ENCODE peak calls at places on chromosomes 16 and 17, in five cellular contexts. One of them, this sample, is unnamed.

GRCh38 chr17:47301161-47301560 is 22.6 kb upstream of the EFCAB13 start:
- DNase-seq in psoas muscle: no peak
- DNase-seq in heart left ventricle: no peak
- DNase-seq in Panc1: no peak
- DNase-seq in sigmoid colon: no peak
- DNase-seq in this sample: no peak

GRCh38 chr17:42547698-42548069 is 5.0 kb upstream of the HSD17B1 start:
- DNase-seq in Panc1: no peak
- DNase-seq in sigmoid colon: no peak
- DNase-seq in heart left ventricle: peak
- DNase-seq in psoas muscle: peak
- DNase-seq in this sample: no peak

GRCh38 chr17:53150101-53150698 is 672.5 kb upstream of the KIF2B start:
- DNase-seq in Panc1: no peak
- DNase-seq in sigmoid colon: no peak
- DNase-seq in heart left ventricle: no peak
- DNase-seq in psoas muscle: no peak
- DNase-seq in this sample: no peak

GRCh38 chr16:86508947-86509758 is 1.2 kb upstream of the FOXF1 start:
- DNase-seq in heart left ventricle: peak
- DNase-seq in sigmoid colon: peak
- DNase-seq in Panc1: no peak
- DNase-seq in psoas muscle: peak
- DNase-seq in this sample: no peak

GRCh38 chr17:48634446-48635208 is 8.5 kb upstream of the HOXB9 start:
- DNase-seq in sigmoid colon: peak
- DNase-seq in psoas muscle: no peak
- DNase-seq in Panc1: no peak
- DNase-seq in heart left ventricle: no peak
- DNase-seq in this sample: no peak

GRCh38 chr16:11107781-11108465 is 148.1 kb downstream of the SOCS1 start:
- DNase-seq in sigmoid colon: no peak
- DNase-seq in psoas muscle: no peak
- DNase-seq in Panc1: no peak
- DNase-seq in heart left ventricle: no peak
- DNase-seq in this sample: no peak

GRCh38 chr16:79229371-79229770 is 371.2 kb downstream of the MAF start:
- DNase-seq in Panc1: no peak
- DNase-seq in heart left ventricle: no peak
- DNase-seq in sigmoid colon: peak
- DNase-seq in psoas muscle: no peak
- DNase-seq in this sample: peak

GRCh38 chr16:2532494-2533141 is 1.4 kb upstream of the CEMP1 start:
- DNase-seq in sigmoid colon: peak
- DNase-seq in Panc1: no peak
- DNase-seq in heart left ventricle: peak
- DNase-seq in psoas muscle: peak
- DNase-seq in this sample: peak

GRCh38 chr16:21300309-21301167 is 22.4 kb upstream of the CRYM start:
- DNase-seq in psoas muscle: peak
- DNase-seq in sigmoid colon: peak
- DNase-seq in Panc1: peak
- DNase-seq in heart left ventricle: peak
- DNase-seq in this sample: peak

GRCh38 chr16:25872369-25873070 is 180.8 kb downstream of the HS3ST4 start:
- DNase-seq in heart left ventricle: no peak
- DNase-seq in sigmoid colon: no peak
- DNase-seq in Panc1: no peak
- DNase-seq in psoas muscle: no peak
- DNase-seq in this sample: no peak

GRCh38 chr17:66255112-66255511 is 25.9 kb upstream of the APOH start:
- DNase-seq in sigmoid colon: no peak
- DNase-seq in Panc1: no peak
- DNase-seq in psoas muscle: no peak
- DNase-seq in heart left ventricle: no peak
- DNase-seq in this sample: no peak

GRCh38 chr16:59905628-59906027 is 1171.5 kb upstream of the GOT2 start:
- DNase-seq in psoas muscle: no peak
- DNase-seq in sigmoid colon: no peak
- DNase-seq in Panc1: no peak
- DNase-seq in heart left ventricle: no peak
- DNase-seq in this sample: no peak

GRCh38 chr17:70658840-70659239 is 489.5 kb downstream of the KCNJ2 start:
- DNase-seq in heart left ventricle: no peak
- DNase-seq in psoas muscle: no peak
- DNase-seq in sigmoid colon: no peak
- DNase-seq in Panc1: no peak
- DNase-seq in this sample: no peak

GRCh38 chr16:67961551-67961957 is 6.9 kb downstream of the SLC12A4 start:
- DNase-seq in heart left ventricle: no peak
- DNase-seq in sigmoid colon: no peak
- DNase-seq in Panc1: no peak
- DNase-seq in psoas muscle: no peak
- DNase-seq in this sample: peak

GRCh38 chr16:81311762-81312161 is 3.0 kb upstream of the GAN start:
- DNase-seq in heart left ventricle: no peak
- DNase-seq in psoas muscle: no peak
- DNase-seq in Panc1: no peak
- DNase-seq in sigmoid colon: no peak
- DNase-seq in this sample: no peak

GRCh38 chr17:29078183-29079045 is 35.5 kb downstream of the PIPOX start:
- DNase-seq in heart left ventricle: no peak
- DNase-seq in sigmoid colon: no peak
- DNase-seq in psoas muscle: no peak
- DNase-seq in Panc1: no peak
- DNase-seq in this sample: no peak

GRCh38 chr17:18309202-18309601 is 5.6 kb downstream of the TOP3A start:
- DNase-seq in psoas muscle: no peak
- DNase-seq in heart left ventricle: no peak
- DNase-seq in Panc1: no peak
- DNase-seq in sigmoid colon: no peak
- DNase-seq in this sample: no peak

GRCh38 chr16:84459941-84460405 is 44.5 kb downstream of the MEAK7 start:
- DNase-seq in heart left ventricle: no peak
- DNase-seq in psoas muscle: no peak
- DNase-seq in Panc1: no peak
- DNase-seq in sigmoid colon: peak
- DNase-seq in this sample: no peak

GRCh38 chr17:45019177-45019711 is 32.2 kb downstream of the DCAKD start:
- DNase-seq in psoas muscle: peak
- DNase-seq in Panc1: no peak
- DNase-seq in sigmoid colon: peak
- DNase-seq in heart left ventricle: peak
- DNase-seq in this sample: peak

DNA sequence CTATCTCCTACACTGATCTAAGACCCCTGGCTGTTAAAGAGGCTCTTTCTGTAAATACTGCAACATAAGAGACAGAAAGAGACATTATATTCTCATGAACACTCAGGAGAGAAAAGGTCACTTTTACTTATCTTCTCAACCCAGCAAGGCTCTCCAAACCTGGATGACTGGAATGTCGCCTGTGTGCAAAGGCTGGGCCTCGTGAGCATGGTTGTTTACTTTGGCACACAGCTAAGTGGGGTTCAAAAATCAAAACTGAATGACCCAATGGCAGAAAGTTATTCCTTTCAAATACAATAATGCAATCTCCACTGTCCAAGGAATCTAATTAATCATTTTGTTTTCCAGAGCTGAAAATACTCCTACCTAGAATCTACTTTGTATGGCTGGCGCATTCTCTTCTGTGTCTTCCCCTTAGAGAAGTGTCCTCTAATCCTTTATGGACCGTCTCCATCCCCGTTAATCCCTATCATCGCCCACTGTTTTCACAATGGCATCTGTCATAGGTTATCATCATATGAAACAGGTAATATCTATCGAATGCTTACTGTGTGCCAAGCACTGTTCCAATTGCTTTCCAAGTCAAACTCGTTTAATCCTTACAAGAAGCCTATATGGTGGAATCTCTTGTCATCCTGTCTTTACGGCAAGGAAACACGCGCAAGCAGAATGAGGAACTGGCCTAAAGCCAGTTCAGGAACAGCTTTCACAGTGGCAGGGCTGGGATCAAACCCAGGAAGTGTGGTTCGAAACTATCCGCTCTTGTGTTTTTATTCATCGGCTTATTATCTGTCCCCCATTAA is 1.3 kb downstream of the SLX4 start:
- DNase-seq in Panc1: no peak
- DNase-seq in psoas muscle: no peak
- DNase-seq in sigmoid colon: no peak
- DNase-seq in heart left ventricle: no peak
- DNase-seq in this sample: peak
- H3K4me3 ChIP-seq in Panc1: peak
- H3K4me3 ChIP-seq in psoas muscle: peak
- H3K4me3 ChIP-seq in sigmoid colon: peak
- H3K4me3 ChIP-seq in heart left ventricle: no peak
- H3K4me3 ChIP-seq in this sample: peak

GRCh38 chr16:17358846-17359245 is 111.9 kb downstream of the XYLT1 start:
- DNase-seq in heart left ventricle: no peak
- DNase-seq in Panc1: no peak
- DNase-seq in psoas muscle: no peak
- DNase-seq in sigmoid colon: no peak
- DNase-seq in this sample: no peak
- H3K27ac ChIP-seq in heart left ventricle: no peak
- H3K27ac ChIP-seq in Panc1: no peak
- H3K27ac ChIP-seq in psoas muscle: no peak
- H3K27ac ChIP-seq in sigmoid colon: no peak
- H3K27ac ChIP-seq in this sample: peak

GRCh38 chr17:30235386-30236296 is at the start of gene SLC6A4:
- DNase-seq in sigmoid colon: no peak
- DNase-seq in psoas muscle: no peak
- DNase-seq in Panc1: no peak
- DNase-seq in heart left ventricle: no peak
- DNase-seq in this sample: no peak

GRCh38 chr17:30238003-30238344 is 2.5 kb upstream of the SLC6A4 start:
- DNase-seq in heart left ventricle: no peak
- DNase-seq in Panc1: no peak
- DNase-seq in psoas muscle: no peak
- DNase-seq in sigmoid colon: no peak
- DNase-seq in this sample: peak

GRCh38 chr17:30236297-30236624 is 764 bp upstream of the SLC6A4 start:
- DNase-seq in Panc1: no peak
- DNase-seq in sigmoid colon: no peak
- DNase-seq in heart left ventricle: no peak
- DNase-seq in psoas muscle: no peak
- DNase-seq in this sample: no peak

GRCh38 chr17:30237296-30238002 is 2.0 kb upstream of the SLC6A4 start:
- DNase-seq in sigmoid colon: no peak
- DNase-seq in Panc1: no peak
- DNase-seq in psoas muscle: no peak
- DNase-seq in heart left ventricle: no peak
- DNase-seq in this sample: peak

DNA sequence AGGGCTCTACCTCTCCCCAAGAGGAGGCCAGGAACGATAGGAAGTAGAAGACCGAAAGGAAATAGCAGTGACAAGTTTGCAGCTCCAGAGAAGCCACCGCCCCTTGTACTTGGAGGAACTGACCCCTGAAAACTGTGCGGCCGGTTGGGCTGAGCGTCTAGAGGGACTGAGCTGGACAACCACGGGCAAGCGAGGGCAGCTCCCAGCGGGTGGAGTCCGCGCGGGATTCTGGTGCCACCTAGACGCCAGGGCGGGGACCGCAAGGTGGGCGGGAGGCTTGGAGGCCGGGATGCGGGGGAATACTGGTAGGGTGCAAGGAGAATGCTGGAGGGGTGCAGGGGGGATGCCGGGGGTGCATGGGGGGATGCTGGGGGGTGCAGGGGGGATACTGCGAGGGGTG is 1.3 kb upstream of the SLC6A4 start:
- DNase-seq in sigmoid colon: no peak
- DNase-seq in Panc1: no peak
- DNase-seq in heart left ventricle: peak
- DNase-seq in psoas muscle: peak
- DNase-seq in this sample: peak
- H3K4me3 ChIP-seq in sigmoid colon: no peak
- H3K4me3 ChIP-seq in Panc1: no peak
- H3K4me3 ChIP-seq in heart left ventricle: no peak
- H3K4me3 ChIP-seq in psoas muscle: no peak
- H3K4me3 ChIP-seq in this sample: peak

GRCh38 chr16:30490210-30490609 is 17.7 kb downstream of the ITGAL start:
- DNase-seq in psoas muscle: no peak
- DNase-seq in sigmoid colon: no peak
- DNase-seq in Panc1: no peak
- DNase-seq in heart left ventricle: no peak
- DNase-seq in this sample: no peak
- H3K27ac ChIP-seq in psoas muscle: no peak
- H3K27ac ChIP-seq in sigmoid colon: no peak
- H3K27ac ChIP-seq in Panc1: no peak
- H3K27ac ChIP-seq in heart left ventricle: no peak
- H3K27ac ChIP-seq in this sample: no peak

DNA sequence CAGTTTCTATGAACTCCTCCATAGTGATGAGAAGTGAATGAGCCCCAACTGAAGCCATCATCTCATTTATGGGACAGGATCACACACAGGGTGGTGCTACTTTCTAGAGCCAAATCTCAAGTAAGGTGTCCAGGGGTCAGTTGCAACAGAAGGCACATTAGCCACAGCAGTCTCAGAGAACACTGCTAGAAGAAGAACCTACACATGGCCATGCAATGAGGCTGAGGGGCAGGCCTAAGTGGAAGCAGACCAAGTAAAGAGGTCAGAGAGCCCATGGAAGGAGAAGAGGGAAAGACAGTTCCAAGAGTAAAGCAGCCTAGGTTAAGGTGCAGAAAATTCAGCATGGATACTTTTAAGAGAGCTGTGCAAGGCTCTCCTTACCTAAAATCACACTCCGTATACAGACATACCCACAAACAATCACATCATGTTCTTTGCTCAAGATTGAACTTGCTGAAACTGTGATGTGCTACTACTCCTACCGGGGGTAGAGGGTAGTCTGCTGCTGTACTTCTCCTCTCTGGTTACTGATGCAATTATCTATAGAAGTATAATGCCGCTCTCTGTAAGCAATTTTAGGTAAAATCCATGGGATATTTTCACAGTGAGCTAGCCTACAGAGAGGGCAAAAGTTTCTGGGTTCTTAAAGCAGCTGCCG is 1.7 kb downstream of the ABCA8 start:
- DNase-seq in psoas muscle: no peak
- DNase-seq in Panc1: no peak
- DNase-seq in sigmoid colon: no peak
- DNase-seq in heart left ventricle: no peak
- DNase-seq in this sample: no peak
- H3K4me3 ChIP-seq in psoas muscle: peak
- H3K4me3 ChIP-seq in Panc1: no peak
- H3K4me3 ChIP-seq in sigmoid colon: peak
- H3K4me3 ChIP-seq in heart left ventricle: peak
- H3K4me3 ChIP-seq in this sample: peak

This sample was measured in upper lobe of left lung.